ENCODE peak calls at places on chromosome 21, in seven cellular contexts. P, N, Z, W, V, Q and B are unnamed samples.

GRCh38 chr21:37582613-37583012 is 216.0 kb downstream of the DYRK1A start:
- DNase-seq in W (no peak), V (no peak), P (no peak), Q (no peak), N (peak; percentile 55), Z (no peak), B (peak; percentile 52)

GRCh38 chr21:44931501-44932365 is 8.1 kb upstream of the SLX9 start:
- DNase-seq in P (no peak), W (no peak), N (no peak), Z (no peak), Q (no peak), V (no peak), B (peak; percentile 30)

GRCh38 chr21:31201144-31201543 is 142.9 kb downstream of the TIAM1 start:
- DNase-seq in Q (no peak), P (no peak), W (no peak), N (no peak), V (no peak), Z (no peak), B (no peak)

GRCh38 chr21:42446531-42446930 is 42.8 kb downstream of the UBASH3A start:
- DNase-seq in W (no peak), N (no peak), Z (no peak), Q (no peak), V (no peak), P (no peak), B (no peak)

GRCh38 chr21:45506836-45507522 is 35.3 kb downstream of the SLC19A1 start:
- DNase-seq in P (no peak), V (no peak), Q (no peak), W (peak; percentile 33), Z (no peak), N (no peak), B (no peak)

GRCh38 chr21:45833437-45833836 is 148.1 kb upstream of the COL6A1 start:
- DNase-seq in P (no peak), W (no peak), N (no peak), Q (no peak), V (peak; percentile 25), Z (no peak), B (no peak)

GRCh38 chr21:44805859-44806258 is 4.2 kb upstream of the UBE2G2 start:
- DNase-seq in V (no peak), N (no peak), Z (no peak), P (no peak), W (no peak), Q (no peak), B (no peak)

GRCh38 chr21:25558123-25558522 is 49.2 kb downstream of the MRPL39 start:
- DNase-seq in N (no peak), P (no peak), V (no peak), Q (no peak), Z (no peak), W (no peak), B (no peak)

GRCh38 chr21:43645414-43645891 is 13.8 kb downstream of the HSF2BP start:
- DNase-seq in Z (no peak), P (peak; percentile 34), W (peak; percentile 80), N (peak; percentile 55), V (peak; percentile 34), Q (no peak), B (peak; percentile 78)

GRCh38 chr21:35226302-35226701 is 177.2 kb upstream of the RUNX1 start:
- DNase-seq in P (no peak), V (no peak), N (no peak), Q (no peak), W (no peak), Z (no peak), B (no peak)

GRCh38 chr21:25735221-25735894 is 586 bp downstream of the GABPA start:
- DNase-seq in Z (peak; percentile 40), P (peak; percentile 95), V (peak; percentile 95), N (peak; percentile 81), W (peak; percentile 95), Q (peak; percentile 81), B (peak; percentile 90)

GRCh38 chr21:46031484-46031883 is 49.9 kb downstream of the COL6A1 start:
- DNase-seq in W (no peak), P (no peak), V (no peak), N (no peak), Z (no peak), Q (no peak), B (no peak)

GRCh38 chr21:15731243-15731613 is 1.4 kb downstream of the USP25 start:
- DNase-seq in Q (no peak), Z (no peak), P (peak; percentile 19), W (no peak), V (no peak), N (no peak), B (peak; percentile 20)

GRCh38 chr21:43603641-43604504 is 55.4 kb downstream of the HSF2BP start:
- DNase-seq in P (no peak), N (no peak), Q (no peak), W (no peak), Z (no peak), V (no peak), B (peak; percentile 63)

GRCh38 chr21:41604583-41605041 is 96.7 kb upstream of the TMPRSS2 start:
- DNase-seq in N (no peak), P (no peak), W (no peak), Q (no peak), V (no peak), Z (no peak), B (peak; percentile 80)

GRCh38 chr21:38277501-38278111 is 20.8 kb downstream of the KCNJ15 start:
- DNase-seq in N (no peak), P (no peak), Q (peak; percentile 6), W (peak; percentile 76), V (no peak), Z (no peak), B (peak; percentile 98)

GRCh38 chr21:46021978-46022544 is 40.5 kb downstream of the COL6A1 start:
- DNase-seq in P (no peak), Q (no peak), W (peak; percentile 72), Z (no peak), V (no peak), N (no peak), B (no peak)